ENCODE peak calls at places on chromosomes 4 and X, in six cellular contexts. T is thyroid gland, H is transverse colon, V is Peyer's patch, S is body of pancreas, B is thoracic aorta. Z is an unnamed sample.
A peak's percentile ranks its signal among the peaks of the same experiment; 100 is the strongest.

GRCh38 chr4:148395771-148396170 is 46.4 kb downstream of the NR3C2 start:
- DNase-seq in T (no peak), H (no peak), V (no peak), S (no peak), B (no peak), Z (no peak)

GRCh38 chr4:140137654-140138053 is 16.3 kb downstream of the MAML3 start:
- DNase-seq in T (peak; percentile 4), H (no peak), V (no peak), S (no peak), B (no peak), Z (no peak)

GRCh38 chrX:134908235-134908834 is 82.5 kb upstream of the SMIM10 start:
- DNase-seq in T (no peak), H (no peak), V (no peak), S (no peak), B (no peak), Z (peak; percentile 29)

GRCh38 chr4:555566-556275 is 20.4 kb downstream of the TMEM271 start:
- DNase-seq in T (no peak), H (no peak), V (no peak), S (no peak), B (no peak), Z (no peak)

GRCh38 chr4:140870427-140870826 is 114.2 kb upstream of the TBC1D9 start:
- DNase-seq in T (peak; percentile 66), H (no peak), V (no peak), S (no peak), B (no peak), Z (no peak)

GRCh38 chr4:40523581-40523980 is 106.1 kb downstream of the RBM47 start:
- DNase-seq in T (peak; percentile 91), H (no peak), V (no peak), S (no peak), B (no peak), Z (no peak)

GRCh38 chr4:104758574-104758973 is 263.9 kb upstream of the CXXC4 start:
- DNase-seq in T (no peak), H (no peak), V (no peak), S (no peak), B (no peak), Z (no peak)

GRCh38 chr4:76772498-76773106 is 125.3 kb downstream of the SOWAHB start:
- DNase-seq in T (no peak), H (no peak), V (no peak), S (no peak), B (no peak), Z (no peak)

GRCh38 chr4:124727331-124727730 is 14.8 kb upstream of the ANKRD50 start:
- DNase-seq in T (no peak), H (no peak), V (no peak), S (no peak), B (no peak), Z (no peak)

GRCh38 chrX:72026341-72027023 is 105.2 kb downstream of the RTL5 start:
- DNase-seq in T (no peak), H (no peak), V (no peak), S (no peak), B (no peak), Z (no peak)

GRCh38 chr4:183467246-183467645 is 22.8 kb downstream of the CDKN2AIP start:
- DNase-seq in T (no peak), H (no peak), V (no peak), S (no peak), B (no peak), Z (no peak)

GRCh38 chr4:6986781-6987565 is 56.2 kb upstream of the TADA2B start:
- DNase-seq in T (peak; percentile 95), H (peak; percentile 96), V (peak; percentile 95), S (peak; percentile 95), B (peak; percentile 67), Z (peak; percentile 97)

GRCh38 chr4:1623821-1624518 is 60.1 kb downstream of the FAM53A start:
- DNase-seq in T (no peak), H (no peak), V (no peak), S (no peak), B (no peak), Z (no peak)

GRCh38 chr4:27518876-27519275 is 658.2 kb downstream of the STIM2 start:
- DNase-seq in T (no peak), H (no peak), V (no peak), S (no peak), B (no peak), Z (no peak)

GRCh38 chr4:55442541-55442940 is 46.8 kb downstream of the TMEM165 start:
- DNase-seq in T (no peak), H (no peak), V (no peak), S (no peak), B (no peak), Z (no peak)

GRCh38 chr4:75973770-75974169 is 17.0 kb downstream of the SDAD1 start:
- DNase-seq in T (peak; percentile 19), H (no peak), V (no peak), S (no peak), B (no peak), Z (no peak)

GRCh38 chr4:98662619-98663225 is 4.3 kb upstream of the TSPAN5 start:
- DNase-seq in T (peak; percentile 15), H (no peak), V (peak; percentile 21), S (no peak), B (no peak), Z (no peak)

DNA sequence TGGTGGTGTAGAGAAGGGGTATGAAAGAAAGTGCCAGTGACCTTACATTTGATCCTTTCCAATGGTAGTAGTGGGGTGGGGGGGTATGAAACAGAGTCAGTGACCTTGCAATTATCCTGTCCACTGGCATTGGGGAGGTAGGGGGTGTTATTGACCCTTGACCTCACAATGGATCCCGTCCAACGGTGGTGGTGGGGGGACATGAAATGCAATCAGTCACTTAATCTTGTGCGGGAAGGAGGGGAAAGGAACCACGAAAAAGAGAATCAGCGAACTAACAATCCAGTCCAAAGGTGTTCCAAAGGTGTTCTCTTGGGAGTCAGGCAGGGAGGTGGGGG is 619 bp upstream of the PDK3 start:
- DNase-seq in T (no peak), H (no peak), V (no peak), S (no peak), B (no peak), Z (no peak)
- H3K27ac ChIP-seq in T (peak overlapping the region; percentile 72), H (peak overlapping the region; percentile 90), V (peak overlapping the region; percentile 87), S (peak overlapping the region; percentile 40), B (peak overlapping the region; percentile 93), Z (peak overlapping the region; percentile 82)

GRCh38 chrX:109704563-109704962 is 28.5 kb downstream of the ACSL4 start:
- DNase-seq in T (no peak), H (no peak), V (no peak), S (no peak), B (no peak), Z (no peak)
- H3K4me3 ChIP-seq in T (no peak overlapping the region), H (no peak overlapping the region), V (no peak overlapping the region), S (no peak overlapping the region), B (no peak overlapping the region), Z (no peak overlapping the region)

GRCh38 chrX:40090050-40090804 is 7.5 kb downstream of the BCOR start:
- DNase-seq in T (peak; percentile 58), H (peak; percentile 43), V (peak; percentile 35), S (no peak), B (no peak), Z (peak; percentile 34)

GRCh38 chrX:40088803-40089540 is 8.8 kb downstream of the BCOR start:
- DNase-seq in T (no peak), H (no peak), V (no peak), S (no peak), B (no peak), Z (no peak)

GRCh38 chrX:40091691-40092421 is 5.9 kb downstream of the BCOR start:
- DNase-seq in T (no peak), H (peak; percentile 68), V (no peak), S (no peak), B (no peak), Z (no peak)

GRCh38 chrX:40092808-40093435 is 4.8 kb downstream of the BCOR start:
- DNase-seq in T (no peak), H (no peak), V (no peak), S (no peak), B (no peak), Z (no peak)

GRCh38 chrX:40090961-40091360 is 6.8 kb downstream of the BCOR start:
- DNase-seq in T (no peak), H (no peak), V (no peak), S (no peak), B (no peak), Z (no peak)
- H3K27ac ChIP-seq in T (no peak overlapping the region), H (peak overlapping the region; percentile 79), V (no peak overlapping the region), S (no peak overlapping the region), B (peak overlapping the region; percentile 72), Z (no peak overlapping the region)

GRCh38 chr4:94457692-94458106 is 6.0 kb downstream of the PDLIM5 start:
- DNase-seq in T (peak; percentile 83), H (no peak), V (no peak), S (no peak), B (no peak), Z (no peak)
- H3K4me3 ChIP-seq in T (no peak overlapping the region), H (no peak overlapping the region), V (no peak overlapping the region), S (no peak overlapping the region), B (peak overlapping the region; percentile 99), Z (no peak overlapping the region)

DNA sequence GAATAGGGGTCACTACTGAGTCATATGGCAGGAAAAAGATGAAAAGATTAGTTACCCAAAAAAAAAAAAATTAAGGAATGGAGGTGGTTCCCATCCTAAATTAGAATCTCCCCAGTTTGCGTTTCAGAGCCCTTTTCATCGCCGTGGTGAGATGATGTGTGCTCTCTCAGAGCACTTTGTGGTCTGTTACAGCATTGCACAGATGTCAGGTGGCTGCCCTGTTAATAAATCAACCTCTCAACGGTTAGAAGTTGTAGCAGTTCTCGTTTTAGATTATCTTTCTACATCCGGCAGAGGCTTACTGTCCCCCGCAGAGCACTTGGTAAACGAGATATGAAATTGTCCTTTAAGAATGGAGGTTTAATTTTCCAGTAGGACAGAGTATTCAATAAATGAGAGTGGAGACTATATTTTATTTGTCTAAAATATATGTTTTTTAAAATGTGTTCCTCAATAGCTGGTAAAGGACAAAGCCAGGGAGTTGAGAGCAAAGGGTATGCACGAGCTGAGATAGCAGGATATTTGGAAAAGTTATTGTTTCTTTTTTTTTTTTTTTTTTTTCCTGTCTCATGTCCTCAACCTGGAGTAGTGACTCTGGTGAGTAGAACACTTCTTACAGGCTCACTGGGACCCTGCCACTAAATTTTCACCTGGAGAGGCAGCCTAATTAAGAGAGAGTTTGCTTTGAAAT is 26.9 kb downstream of the AFF1 start:
- DNase-seq in T (no peak), H (peak; percentile 41), V (peak; percentile 53), S (no peak), B (no peak), Z (no peak)
- H3K27ac ChIP-seq in T (no peak overlapping the region), H (peak overlapping the region; percentile 60), V (peak overlapping the region; percentile 38), S (no peak overlapping the region), B (peak overlapping the region; percentile 54), Z (no peak overlapping the region)

DNA sequence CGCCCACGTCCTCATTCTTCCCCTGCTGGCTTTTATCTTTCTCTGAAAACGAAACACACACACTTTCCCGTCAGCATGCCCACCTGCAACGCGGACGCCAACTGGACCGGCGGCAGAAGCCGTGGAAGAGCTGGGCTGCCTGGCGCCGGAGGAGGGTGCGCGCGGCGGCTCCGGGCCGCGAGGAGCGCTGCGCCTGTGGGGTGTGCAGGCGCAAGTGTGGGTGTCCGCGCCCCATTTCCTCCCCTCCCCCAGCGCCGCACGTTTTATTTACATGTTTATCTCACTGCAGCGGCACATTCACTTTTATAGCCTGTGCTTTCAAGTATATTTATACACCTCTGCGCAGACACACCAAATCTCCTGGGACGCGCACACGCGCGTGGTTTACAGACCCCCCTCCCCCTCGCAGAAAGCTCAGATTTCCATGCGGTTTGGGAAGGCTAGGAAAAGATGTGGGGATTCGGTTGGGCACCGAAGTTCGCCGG is 1.5 kb downstream of the PITX2 start:
- DNase-seq in T (no peak), H (no peak), V (no peak), S (no peak), B (no peak), Z (no peak)
- H3K4me3 ChIP-seq in T (no peak overlapping the region), H (peak overlapping the region; percentile 13), V (no peak overlapping the region), S (no peak overlapping the region), B (peak overlapping the region; percentile 68), Z (peak overlapping the region; percentile 18)

GRCh38 chrX:6557690-6558089 is 22.8 kb upstream of the VCX3A start:
- DNase-seq in T (no peak), H (no peak), V (no peak), S (no peak), B (no peak), Z (no peak)

GRCh38 chrX:6558979-6559378 is 24.1 kb upstream of the VCX3A start:
- DNase-seq in T (no peak), H (no peak), V (no peak), S (no peak), B (no peak), Z (no peak)
- H3K27ac ChIP-seq in T (no peak overlapping the region), H (no peak overlapping the region), V (no peak overlapping the region), S (no peak overlapping the region), B (no peak overlapping the region), Z (no peak overlapping the region)